ENCODE peak calls at places on chromosome 16, in four cellular contexts. X is CD8-positive, alpha-beta T cell; A is fibroblast of pulmonary artery; Z is heart left ventricle. U is an unnamed sample.

GRCh38 chr16:2152695-2153506 is 2.7 kb upstream of the TRAF7 start:
- DNase-seq in X (no peak), A (no peak), Z (no peak), U (no peak)

GRCh38 chr16:84518804-84519341 is 14.4 kb upstream of the MEAK7 start:
- DNase-seq in X (peak), A (no peak), Z (no peak), U (no peak)

GRCh38 chr16:49698416-49698815 is 157.5 kb downstream of the ZNF423 start:
- DNase-seq in X (no peak), A (peak), Z (peak), U (no peak)

GRCh38 chr16:16021988-16022682 is 72.7 kb downstream of the ABCC1 start:
- DNase-seq in X (no peak), A (peak), Z (peak), U (no peak)

GRCh38 chr16:79613009-79613408 is 12.5 kb upstream of the MAF start:
- DNase-seq in X (no peak), A (no peak), Z (no peak), U (no peak)

GRCh38 chr16:82990155-82990554 is 363.4 kb downstream of the CDH13 start:
- DNase-seq in X (no peak), A (peak), Z (no peak), U (no peak)

GRCh38 chr16:23324727-23325126 is 22.6 kb downstream of the SCNN1B start:
- DNase-seq in X (no peak), A (no peak), Z (peak), U (no peak)

GRCh38 chr16:67104061-67104460 is 5.7 kb upstream of the PHAF1 start:
- DNase-seq in X (no peak), A (peak), Z (no peak), U (no peak)

GRCh38 chr16:65816556-65816955 is 549.9 kb upstream of the CDH5 start:
- DNase-seq in X (no peak), A (no peak), Z (no peak), U (no peak)

GRCh38 chr16:51636913-51637743 is 486.1 kb upstream of the SALL1 start:
- DNase-seq in X (no peak), A (no peak), Z (no peak), U (no peak)

GRCh38 chr16:17273142-17273561 is 197.6 kb downstream of the XYLT1 start:
- DNase-seq in X (no peak), A (peak), Z (no peak), U (no peak)

GRCh38 chr16:77220427-77220826 is 21.2 kb downstream of the SYCE1L start:
- DNase-seq in X (no peak), A (no peak), Z (no peak), U (no peak)

GRCh38 chr16:65111306-65111705 is 10.6 kb downstream of the CDH11 start:
- DNase-seq in X (no peak), A (no peak), Z (no peak), U (no peak)

GRCh38 chr16:4404247-4404966 is 12.0 kb downstream of the CORO7 start:
- DNase-seq in X (peak), A (peak), Z (no peak), U (no peak)

GRCh38 chr16:14284930-14285541 is 213.9 kb downstream of the MRTFB start:
- DNase-seq in X (no peak), A (peak), Z (no peak), U (no peak)

GRCh38 chr16:84080378-84080777 is 36.4 kb downstream of the MBTPS1 start:
- DNase-seq in X (no peak), A (no peak), Z (no peak), U (no peak)

GRCh38 chr16:66135376-66135775 is 231.1 kb upstream of the CDH5 start:
- DNase-seq in X (no peak), A (no peak), Z (peak), U (no peak)

GRCh38 chr16:89318871-89319627 is 101.5 kb downstream of the ZNF778 start:
- DNase-seq in X (peak), A (no peak), Z (no peak), U (no peak)

GRCh38 chr16:54430491-54431030 is 144.0 kb upstream of the IRX3 start:
- DNase-seq in X (no peak), A (peak), Z (no peak), U (no peak)

GRCh38 chr16:64180136-64180900 is 941.5 kb downstream of the CDH11 start:
- DNase-seq in X (no peak), A (no peak), Z (no peak), U (no peak)

GRCh38 chr16:80804451-80805383 is at the start of gene CDYL2:
- DNase-seq in X (peak), A (peak), Z (peak), U (peak)

GRCh38 chr16:11557811-11558210 is 28.9 kb downstream of the LITAF start:
- DNase-seq in X (no peak), A (no peak), Z (peak), U (no peak)

GRCh38 chr16:81752225-81752875 is 26.7 kb upstream of the PLCG2 start:
- DNase-seq in X (no peak), A (no peak), Z (peak), U (peak)

DNA sequence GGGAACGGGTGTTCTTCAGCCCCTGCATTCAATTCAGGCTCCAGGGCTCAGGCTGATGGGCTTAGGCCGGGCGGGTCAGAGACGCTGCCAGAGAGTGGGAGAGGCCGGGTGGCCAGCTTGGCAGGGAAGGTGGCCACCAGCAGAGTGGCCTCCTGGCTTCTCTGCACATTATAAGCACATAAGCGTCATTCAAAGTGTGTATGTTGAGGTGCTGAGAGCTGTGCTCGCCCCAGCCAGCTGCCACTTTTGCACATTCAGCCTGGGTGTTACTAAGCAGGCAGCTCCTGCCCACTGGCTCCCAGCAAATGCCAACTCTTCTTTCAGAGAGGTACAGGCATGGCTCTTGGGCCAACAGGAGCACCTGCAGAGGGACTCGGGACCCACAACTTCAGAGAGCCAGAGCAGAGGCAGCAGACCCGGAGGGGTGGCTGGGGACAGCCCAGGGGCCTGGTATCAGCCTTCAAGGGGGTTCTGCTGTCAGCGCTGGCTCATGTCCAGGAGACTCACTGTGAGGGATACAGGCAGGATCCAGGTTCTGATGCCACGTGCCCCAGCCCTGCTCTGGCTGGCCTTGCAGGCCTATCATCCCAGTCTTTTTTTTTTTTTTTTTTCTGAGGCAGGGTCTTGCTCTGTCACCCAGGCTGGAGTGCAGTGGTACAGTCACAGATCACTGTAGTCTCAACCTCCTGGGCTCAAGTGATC is 8.8 kb upstream of the MTSS2 start:
- DNase-seq in X (no peak), A (no peak), Z (no peak), U (no peak)
- TF ChIP-seq CTCF in X (no peak), A (no peak), Z (no peak), U (no peak)

GRCh38 chr16:189604-190186 is 9.4 kb downstream of the HBQ1 start:
- DNase-seq in X (no peak), A (no peak), Z (no peak), U (no peak)

GRCh38 chr16:185691-186090 is 5.4 kb downstream of the HBQ1 start:
- DNase-seq in X (no peak), A (no peak), Z (no peak), U (no peak)

GRCh38 chr16:187330-187729 is 7.1 kb downstream of the HBQ1 start:
- DNase-seq in X (no peak), A (no peak), Z (no peak), U (no peak)

GRCh38 chr16:191783-192294 is 11.6 kb downstream of the HBQ1 start:
- DNase-seq in X (no peak), A (no peak), Z (no peak), U (no peak)

GRCh38 chr16:188674-189073 is 8.4 kb downstream of the HBQ1 start:
- DNase-seq in X (peak), A (no peak), Z (no peak), U (no peak)
- TF ChIP-seq CTCF in X (no peak), A (no peak), Z (no peak), U (no peak)

GRCh38 chr16:576823-577201 is 7.0 kb downstream of the PIGQ start:
- DNase-seq in X (no peak), A (no peak), Z (no peak), U (no peak)
- TF ChIP-seq CTCF in X (no peak), A (no peak), Z (no peak), U (no peak)

DNA sequence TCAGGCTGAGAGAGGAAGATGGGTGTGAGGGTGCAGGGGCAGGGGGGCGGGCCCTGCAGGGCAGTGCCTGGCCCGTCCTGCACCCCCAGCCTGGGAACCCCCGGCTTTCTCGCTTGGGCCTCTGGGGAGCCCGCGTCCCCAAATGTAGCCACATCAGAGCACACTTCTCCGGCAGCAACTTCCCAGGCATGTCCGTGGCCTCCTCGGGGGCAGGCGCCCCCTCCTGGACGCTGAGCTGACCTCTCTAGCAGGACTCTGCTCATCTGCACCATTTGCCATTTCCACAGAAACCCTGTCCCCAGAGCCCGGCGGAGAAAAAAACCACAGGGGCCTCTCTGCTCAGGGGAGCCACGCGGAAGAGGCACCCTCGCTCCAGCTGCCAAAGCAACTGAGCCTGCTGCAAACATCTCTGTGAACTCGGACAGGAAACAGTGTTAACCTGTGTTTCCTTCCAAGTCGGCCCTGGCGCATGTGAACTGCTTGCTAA is 63.4 kb downstream of the KLHDC4 start:
- DNase-seq in X (peak), A (peak), Z (no peak), U (peak)
- TF ChIP-seq CTCF in X (no peak), A (peak), Z (peak), U (no peak)

GRCh38 chr16:85753559-85753958 is 2.7 kb upstream of the C16orf74 start:
- DNase-seq in X (no peak), A (no peak), Z (no peak), U (no peak)

GRCh38 chr16:85754403-85754802 is 3.5 kb upstream of the C16orf74 start:
- DNase-seq in X (no peak), A (no peak), Z (no peak), U (peak)

GRCh38 chr16:85757341-85757822 is 6.5 kb upstream of the C16orf74 start:
- DNase-seq in X (no peak), A (no peak), Z (no peak), U (no peak)

GRCh38 chr16:85753976-85754375 is 3.1 kb upstream of the C16orf74 start:
- DNase-seq in X (no peak), A (no peak), Z (no peak), U (no peak)

GRCh38 chr16:85755929-85756768 is 5.3 kb upstream of the C16orf74 start:
- DNase-seq in X (no peak), A (no peak), Z (no peak), U (peak)
- TF ChIP-seq CTCF in X (no peak), A (no peak), Z (no peak), U (no peak)

DNA sequence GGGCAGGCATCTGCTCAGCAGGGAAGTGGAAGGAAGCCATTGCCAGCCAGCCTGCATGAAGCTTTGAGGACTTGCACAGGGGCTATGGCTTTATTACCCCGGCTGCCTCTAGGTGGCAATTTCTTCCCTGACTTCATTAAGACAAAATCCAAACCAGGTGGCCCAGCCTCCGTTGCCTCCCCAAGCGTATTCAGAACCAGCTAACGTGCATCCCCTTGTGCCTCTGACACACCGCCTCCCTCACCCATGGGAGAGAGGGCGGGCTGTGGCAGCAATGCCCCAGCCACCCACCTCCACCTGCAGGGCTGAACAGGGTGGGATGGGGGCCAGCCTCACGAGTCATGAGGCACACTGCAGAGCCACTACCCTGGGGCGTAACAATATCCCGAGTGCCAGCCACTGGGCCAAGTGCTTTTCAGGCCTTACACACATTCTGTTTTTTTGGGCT is 6.8 kb downstream of the KIFC3 start:
- DNase-seq in X (peak), A (peak), Z (no peak), U (no peak)
- TF ChIP-seq CTCF in X (no peak), A (peak), Z (peak), U (no peak)